ENCODE peak calls at places on chromosomes 11 and 22, in eight cellular contexts. K, O, Q, E, L, H, C and A are unnamed samples.
A peak's percentile ranks its signal among the peaks of the same experiment; 100 is the strongest.

GRCh38 chr11:66857234-66857926 is 516 bp downstream of the LRFN4 start:
- DNase-seq in K (no peak), O (peak; percentile 85), Q (no peak), E (no peak), L (no peak), H (peak; percentile 36), C (no peak), A (no peak)

GRCh38 chr22:46003271-46004091 is 26.5 kb upstream of the WNT7B start:
- DNase-seq in K (no peak), O (peak; percentile 54), Q (no peak), E (no peak), L (no peak), H (no peak), C (no peak), A (no peak)

GRCh38 chr22:19121631-19122142 is 525 bp downstream of the DGCR2 start:
- DNase-seq in K (peak; percentile 61), O (peak; percentile 77), Q (peak; percentile 46), E (peak; percentile 59), L (peak; percentile 35), H (peak; percentile 59), C (peak; percentile 69), A (peak; percentile 67)

GRCh38 chr11:65779919-65780769 is 632 bp downstream of the AP5B1 start:
- DNase-seq in K (peak; percentile 78), O (peak; percentile 87), Q (peak; percentile 57), E (peak; percentile 84), L (peak; percentile 76), H (peak; percentile 92), C (peak; percentile 82), A (peak; percentile 92)

GRCh38 chr11:47329431-47329993 is 23.0 kb downstream of the MYBPC3 start:
- DNase-seq in K (no peak), O (peak; percentile 15), Q (no peak), E (no peak), L (no peak), H (no peak), C (no peak), A (no peak)

GRCh38 chr11:16925495-16926065 is 88.6 kb downstream of the PLEKHA7 start:
- DNase-seq in K (no peak), O (peak; percentile 85), Q (no peak), E (peak; percentile 62), L (no peak), H (peak; percentile 91), C (peak; percentile 36), A (peak; percentile 82)

GRCh38 chr11:117505285-117505970 is 177.8 kb downstream of the CEP164 start:
- DNase-seq in K (no peak), O (no peak), Q (no peak), E (no peak), L (no peak), H (no peak), C (no peak), A (no peak)

GRCh38 chr22:25084405-25085107 is 115.1 kb upstream of the CRYBB3 start:
- DNase-seq in K (no peak), O (peak; percentile 54), Q (no peak), E (no peak), L (no peak), H (no peak), C (no peak), A (no peak)

GRCh38 chr22:50060441-50061140 is 2.5 kb upstream of the TTLL8 start:
- DNase-seq in K (no peak), O (no peak), Q (no peak), E (no peak), L (no peak), H (peak; percentile 57), C (no peak), A (no peak)

GRCh38 chr22:44604455-44604854 is 97.5 kb upstream of the PRR5 start:
- DNase-seq in K (no peak), O (no peak), Q (no peak), E (no peak), L (no peak), H (no peak), C (no peak), A (no peak)

GRCh38 chr11:43644626-43645299 is 35.8 kb upstream of the HSD17B12 start:
- DNase-seq in K (no peak), O (no peak), Q (no peak), E (no peak), L (no peak), H (no peak), C (no peak), A (no peak)

GRCh38 chr22:22870577-22871398 is 16.8 kb upstream of the IGLL5 start:
- DNase-seq in K (no peak), O (no peak), Q (no peak), E (no peak), L (no peak), H (peak; percentile 40), C (no peak), A (no peak)

GRCh38 chr11:34160049-34160721 is 54.8 kb downstream of the NAT10 start:
- DNase-seq in K (no peak), O (peak; percentile 87), Q (no peak), E (no peak), L (no peak), H (no peak), C (no peak), A (no peak)

GRCh38 chr11:64638829-64639228 is 47.8 kb downstream of the SLC22A12 start:
- DNase-seq in K (no peak), O (no peak), Q (no peak), E (no peak), L (no peak), H (no peak), C (no peak), A (no peak)
- H3K4me3 ChIP-seq in K (no peak overlapping the region), O (no peak overlapping the region), Q (no peak overlapping the region), E (no peak overlapping the region), L (no peak overlapping the region), H (no peak overlapping the region), C (no peak overlapping the region), A (no peak overlapping the region)

DNA sequence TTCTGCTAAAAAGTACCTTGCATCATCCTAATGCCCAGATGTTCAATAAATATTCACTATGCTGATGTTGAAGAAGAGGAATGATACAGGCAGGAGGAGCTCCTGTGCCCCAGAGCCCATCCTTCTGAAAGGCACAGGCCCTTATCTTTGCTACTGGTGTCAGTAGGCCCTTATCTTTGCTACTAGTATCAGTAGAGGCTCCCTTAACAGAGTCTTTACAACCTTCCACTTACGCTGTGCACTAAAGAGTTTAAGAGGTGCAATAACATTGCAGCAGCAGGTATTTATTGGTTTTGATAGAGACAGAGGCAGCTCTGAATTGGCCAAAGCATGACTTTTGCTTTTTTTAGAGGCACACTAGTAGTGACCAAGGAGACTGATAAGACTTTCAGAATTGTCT is 174.4 kb downstream of the TENM4 start:
- DNase-seq in K (no peak), O (no peak), Q (no peak), E (no peak), L (no peak), H (peak; percentile 86), C (no peak), A (no peak)
- H3K27me3 ChIP-seq in K (no peaks in the 10 kb centered on the region), O (no peaks in the 10 kb centered on the region), Q (no peaks in the 10 kb centered on the region), E (no peaks in the 10 kb centered on the region), L (no peaks in the 10 kb centered on the region), H (no peaks in the 10 kb centered on the region), C (peaks cover 2% of the 10 kb centered on the region), A (no peaks in the 10 kb centered on the region)

DNA sequence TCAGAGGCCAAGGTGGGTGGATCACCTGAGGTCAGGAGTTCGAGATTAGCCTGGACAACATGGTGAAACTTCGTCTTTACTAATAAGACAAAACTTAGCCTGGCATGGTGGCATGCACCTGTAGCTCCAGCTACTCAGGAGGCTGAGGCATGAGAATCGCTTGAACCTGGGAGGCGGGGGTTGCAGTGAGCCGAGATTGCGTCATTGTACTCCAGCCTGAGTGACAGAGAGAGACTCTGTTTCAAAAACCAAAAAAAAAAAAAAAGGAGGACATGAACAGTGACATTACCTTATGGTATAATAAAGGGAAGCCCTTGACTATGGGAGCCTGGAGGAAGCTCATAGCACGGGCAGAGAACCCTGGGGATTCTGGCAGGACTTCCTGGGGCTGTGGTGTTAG is 16.5 kb upstream of the PLEKHB1 start:
- DNase-seq in K (no peak), O (no peak), Q (no peak), E (no peak), L (no peak), H (no peak), C (no peak), A (no peak)
- H3K4me3 ChIP-seq in K (no peak overlapping the region), O (no peak overlapping the region), Q (no peak overlapping the region), E (no peak overlapping the region), L (no peak overlapping the region), H (no peak overlapping the region), C (no peak overlapping the region), A (no peak overlapping the region)

DNA sequence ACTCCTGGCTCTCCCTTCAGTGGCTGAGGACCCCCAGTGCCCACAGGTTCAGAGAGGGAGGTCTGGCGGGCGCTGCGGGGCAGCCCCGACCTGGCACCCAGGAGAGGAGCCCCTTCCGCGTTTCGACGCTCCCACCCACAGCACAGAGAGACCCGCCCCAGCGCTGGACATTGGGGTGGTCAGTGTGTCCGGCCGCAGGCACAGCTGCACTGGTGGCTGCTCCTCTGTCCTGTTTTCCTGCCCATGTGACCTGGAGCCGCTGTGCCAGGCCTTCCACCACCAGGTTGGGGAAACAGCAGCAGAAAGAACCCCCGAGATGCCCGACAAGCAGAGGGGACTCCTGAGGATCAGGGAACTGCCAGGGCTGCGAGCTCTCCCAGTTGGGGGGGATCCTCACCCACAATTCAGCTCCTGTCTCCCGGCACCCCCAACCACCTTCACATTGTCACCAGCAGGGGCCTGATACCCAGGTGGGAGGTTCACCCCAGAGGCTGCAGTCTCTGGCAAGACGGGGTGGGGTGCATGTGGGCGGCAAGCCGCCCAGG is 13.6 kb downstream of the KRTAP5-5 start:
- DNase-seq in K (no peak), O (no peak), Q (no peak), E (no peak), L (no peak), H (no peak), C (no peak), A (no peak)
- H3K27me3 ChIP-seq in K (no peaks in the 10 kb centered on the region), O (no peaks in the 10 kb centered on the region), Q (no peaks in the 10 kb centered on the region), E (no peaks in the 10 kb centered on the region), L (no peaks in the 10 kb centered on the region), H (no peaks in the 10 kb centered on the region), C (no peaks in the 10 kb centered on the region), A (no peaks in the 10 kb centered on the region)

GRCh38 chr11:12006552-12007229 is 1.7 kb downstream of the DKK3 start:
- DNase-seq in K (no peak), O (no peak), Q (no peak), E (no peak), L (no peak), H (no peak), C (no peak), A (no peak)
- H3K4me3 ChIP-seq in K (peak overlapping the region; percentile 74), O (peak overlapping the region; percentile 92), Q (no peak overlapping the region), E (no peak overlapping the region), L (no peak overlapping the region), H (no peak overlapping the region), C (no peak overlapping the region), A (peak overlapping the region; percentile 63)

GRCh38 chr22:27193215-27193614 is 535.8 kb downstream of the MIAT start:
- DNase-seq in K (no peak), O (no peak), Q (no peak), E (no peak), L (no peak), H (peak; percentile 13), C (no peak), A (no peak)
- H3K27me3 ChIP-seq in K (no peaks in the 10 kb centered on the region), O (no peaks in the 10 kb centered on the region), Q (no peaks in the 10 kb centered on the region), E (no peaks in the 10 kb centered on the region), L (no peaks in the 10 kb centered on the region), H (no peaks in the 10 kb centered on the region), C (no peaks in the 10 kb centered on the region), A (no peaks in the 10 kb centered on the region)